ENCODE peak calls at places on chromosomes 13 and 19, in seven cellular contexts. One of them, this sample, is unnamed.

GRCh38 chr13:78657699-78658629 is 991 bp downstream of the OBI1 start:
- DNase-seq in cardiac muscle cell: peak; percentile 17
- DNase-seq in pancreas: no peak
- DNase-seq in psoas muscle: no peak
- DNase-seq in heart left ventricle: no peak
- DNase-seq in GM23248: peak; percentile 53
- DNase-seq in keratinocyte: no peak
- DNase-seq in this sample: no peak

GRCh38 chr13:113735750-113736149 is 23.3 kb upstream of the TMEM255B start:
- DNase-seq in cardiac muscle cell: no peak
- DNase-seq in pancreas: no peak
- DNase-seq in psoas muscle: no peak
- DNase-seq in heart left ventricle: no peak
- DNase-seq in GM23248: no peak
- DNase-seq in keratinocyte: no peak
- DNase-seq in this sample: no peak

GRCh38 chr19:11196406-11197287 is 698 bp downstream of the KANK2 start:
- DNase-seq in cardiac muscle cell: peak; percentile 50
- DNase-seq in pancreas: peak; percentile 42
- DNase-seq in psoas muscle: peak; percentile 55
- DNase-seq in heart left ventricle: peak; percentile 64
- DNase-seq in GM23248: peak; percentile 76
- DNase-seq in keratinocyte: no peak
- DNase-seq in this sample: no peak

GRCh38 chr13:67299072-67299635 is 69.0 kb upstream of the PCDH9 start:
- DNase-seq in cardiac muscle cell: peak; percentile 80
- DNase-seq in pancreas: no peak
- DNase-seq in psoas muscle: no peak
- DNase-seq in heart left ventricle: no peak
- DNase-seq in GM23248: peak; percentile 65
- DNase-seq in keratinocyte: no peak
- DNase-seq in this sample: no peak

GRCh38 chr13:46551410-46552301 is 1.3 kb upstream of the LRCH1 start:
- DNase-seq in cardiac muscle cell: peak; percentile 78
- DNase-seq in pancreas: peak; percentile 65
- DNase-seq in psoas muscle: peak; percentile 78
- DNase-seq in heart left ventricle: peak; percentile 85
- DNase-seq in GM23248: peak; percentile 88
- DNase-seq in keratinocyte: peak; percentile 45
- DNase-seq in this sample: peak; percentile 60

GRCh38 chr19:57008432-57008831 is 111.4 kb upstream of the USP29 start:
- DNase-seq in cardiac muscle cell: no peak
- DNase-seq in pancreas: no peak
- DNase-seq in psoas muscle: no peak
- DNase-seq in heart left ventricle: no peak
- DNase-seq in GM23248: no peak
- DNase-seq in keratinocyte: no peak
- DNase-seq in this sample: no peak

GRCh38 chr19:47601180-47601904 is 7.6 kb upstream of the BICRA start:
- DNase-seq in cardiac muscle cell: no peak
- DNase-seq in pancreas: peak; percentile 58
- DNase-seq in psoas muscle: no peak
- DNase-seq in heart left ventricle: no peak
- DNase-seq in GM23248: peak; percentile 5
- DNase-seq in keratinocyte: no peak
- DNase-seq in this sample: peak; percentile 41

GRCh38 chr19:49441210-49441959 is at the start of gene SLC17A7:
- DNase-seq in cardiac muscle cell: no peak
- DNase-seq in pancreas: no peak
- DNase-seq in psoas muscle: peak; percentile 69
- DNase-seq in heart left ventricle: peak; percentile 67
- DNase-seq in GM23248: peak; percentile 45
- DNase-seq in keratinocyte: no peak
- DNase-seq in this sample: peak; percentile 48

GRCh38 chr13:36362251-36362650 is 16.1 kb upstream of the SPART start:
- DNase-seq in cardiac muscle cell: peak; percentile 75
- DNase-seq in pancreas: no peak
- DNase-seq in psoas muscle: no peak
- DNase-seq in heart left ventricle: no peak
- DNase-seq in GM23248: peak; percentile 96
- DNase-seq in keratinocyte: no peak
- DNase-seq in this sample: no peak

GRCh38 chr13:64675256-64675892 is 2554.8 kb downstream of the PCDH9 start:
- DNase-seq in cardiac muscle cell: peak; percentile 9
- DNase-seq in pancreas: no peak
- DNase-seq in psoas muscle: no peak
- DNase-seq in heart left ventricle: no peak
- DNase-seq in GM23248: peak; percentile 66
- DNase-seq in keratinocyte: peak; percentile 15
- DNase-seq in this sample: no peak

GRCh38 chr13:26219726-26220125 is 2.4 kb downstream of the RNF6 start:
- DNase-seq in cardiac muscle cell: no peak
- DNase-seq in pancreas: no peak
- DNase-seq in psoas muscle: no peak
- DNase-seq in heart left ventricle: no peak
- DNase-seq in GM23248: peak; percentile 70
- DNase-seq in keratinocyte: no peak
- DNase-seq in this sample: no peak

GRCh38 chr13:94656766-94657165 is 55.1 kb downstream of the GPR180 start:
- DNase-seq in cardiac muscle cell: peak; percentile 75
- DNase-seq in pancreas: no peak
- DNase-seq in psoas muscle: no peak
- DNase-seq in heart left ventricle: no peak
- DNase-seq in GM23248: peak; percentile 93
- DNase-seq in keratinocyte: peak; percentile 84
- DNase-seq in this sample: no peak

GRCh38 chr19:4597975-4598671 is 38.6 kb upstream of the SEMA6B start:
- DNase-seq in cardiac muscle cell: peak; percentile 53
- DNase-seq in pancreas: no peak
- DNase-seq in psoas muscle: no peak
- DNase-seq in heart left ventricle: peak; percentile 28
- DNase-seq in GM23248: peak; percentile 46
- DNase-seq in keratinocyte: no peak
- DNase-seq in this sample: no peak

GRCh38 chr19:45507864-45508680 is 793 bp downstream of the VASP start:
- DNase-seq in cardiac muscle cell: no peak
- DNase-seq in pancreas: peak; percentile 63
- DNase-seq in psoas muscle: peak; percentile 50
- DNase-seq in heart left ventricle: peak; percentile 73
- DNase-seq in GM23248: peak; percentile 65
- DNase-seq in keratinocyte: no peak
- DNase-seq in this sample: no peak

GRCh38 chr19:425056-425455 is 16.1 kb upstream of the C2CD4C start:
- DNase-seq in cardiac muscle cell: no peak
- DNase-seq in pancreas: no peak
- DNase-seq in psoas muscle: no peak
- DNase-seq in heart left ventricle: no peak
- DNase-seq in GM23248: no peak
- DNase-seq in keratinocyte: no peak
- DNase-seq in this sample: no peak

DNA sequence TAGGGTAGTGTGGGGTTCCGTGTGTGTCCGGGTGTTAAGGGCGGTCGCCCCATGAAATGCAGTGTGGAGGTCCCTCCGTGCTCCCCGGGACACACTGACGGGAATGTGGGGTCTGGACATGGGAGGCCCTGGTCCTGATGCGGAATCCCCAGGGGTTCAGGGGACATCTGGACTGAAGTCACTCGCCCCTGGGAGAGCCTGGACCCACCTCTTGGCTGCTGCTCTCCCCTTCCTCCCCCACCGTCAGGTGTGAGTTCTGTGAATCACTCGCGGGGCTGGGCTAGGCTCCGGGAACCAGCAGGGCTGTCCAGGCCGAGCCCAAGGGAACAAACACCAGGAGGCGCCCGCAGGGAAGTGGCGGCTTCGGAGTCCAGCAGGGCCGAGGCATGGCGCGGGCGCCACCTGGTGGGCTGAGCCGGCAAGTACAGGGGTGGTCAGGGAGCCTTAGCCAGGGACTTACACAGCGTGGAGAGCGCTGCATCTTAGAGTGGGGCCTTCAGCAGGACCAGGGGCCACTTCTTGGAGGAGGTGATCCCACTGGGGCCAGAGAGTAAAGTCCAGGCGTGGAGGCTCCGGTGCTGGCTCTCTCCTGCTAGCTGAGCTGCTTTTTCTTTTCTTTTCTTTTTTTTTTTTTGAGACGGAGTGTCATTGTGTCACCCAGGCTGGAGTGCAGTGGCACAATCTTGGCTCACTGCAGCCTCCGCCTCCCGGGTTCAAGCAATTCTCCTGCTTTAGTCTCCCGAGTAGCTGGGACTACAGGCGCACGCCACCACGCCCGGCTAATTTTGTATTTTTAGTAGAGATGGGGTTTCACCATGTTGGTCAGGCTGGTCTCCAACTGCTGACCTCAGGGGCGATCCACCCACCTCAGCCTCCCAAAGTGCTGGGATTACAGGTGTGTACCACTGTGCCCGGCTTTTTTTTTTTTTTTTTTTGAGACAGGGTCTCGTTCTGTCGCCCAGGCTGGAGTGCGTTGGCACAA is 20.1 kb downstream of the WTIP start:
- DNase-seq in cardiac muscle cell: peak; percentile 94
- DNase-seq in pancreas: peak; percentile 87
- DNase-seq in psoas muscle: peak; percentile 95
- DNase-seq in heart left ventricle: peak; percentile 91
- DNase-seq in GM23248: peak; percentile 95
- DNase-seq in keratinocyte: peak; percentile 80
- DNase-seq in this sample: peak; percentile 79
- H3K4me3 ChIP-seq in cardiac muscle cell: no peak overlapping the region
- H3K4me3 ChIP-seq in pancreas: no peak overlapping the region
- H3K4me3 ChIP-seq in psoas muscle: no peak overlapping the region
- H3K4me3 ChIP-seq in heart left ventricle: no peak overlapping the region
- H3K4me3 ChIP-seq in GM23248: no peak overlapping the region
- H3K4me3 ChIP-seq in keratinocyte: no peak overlapping the region
- H3K4me3 ChIP-seq in this sample: no peak overlapping the region

DNA sequence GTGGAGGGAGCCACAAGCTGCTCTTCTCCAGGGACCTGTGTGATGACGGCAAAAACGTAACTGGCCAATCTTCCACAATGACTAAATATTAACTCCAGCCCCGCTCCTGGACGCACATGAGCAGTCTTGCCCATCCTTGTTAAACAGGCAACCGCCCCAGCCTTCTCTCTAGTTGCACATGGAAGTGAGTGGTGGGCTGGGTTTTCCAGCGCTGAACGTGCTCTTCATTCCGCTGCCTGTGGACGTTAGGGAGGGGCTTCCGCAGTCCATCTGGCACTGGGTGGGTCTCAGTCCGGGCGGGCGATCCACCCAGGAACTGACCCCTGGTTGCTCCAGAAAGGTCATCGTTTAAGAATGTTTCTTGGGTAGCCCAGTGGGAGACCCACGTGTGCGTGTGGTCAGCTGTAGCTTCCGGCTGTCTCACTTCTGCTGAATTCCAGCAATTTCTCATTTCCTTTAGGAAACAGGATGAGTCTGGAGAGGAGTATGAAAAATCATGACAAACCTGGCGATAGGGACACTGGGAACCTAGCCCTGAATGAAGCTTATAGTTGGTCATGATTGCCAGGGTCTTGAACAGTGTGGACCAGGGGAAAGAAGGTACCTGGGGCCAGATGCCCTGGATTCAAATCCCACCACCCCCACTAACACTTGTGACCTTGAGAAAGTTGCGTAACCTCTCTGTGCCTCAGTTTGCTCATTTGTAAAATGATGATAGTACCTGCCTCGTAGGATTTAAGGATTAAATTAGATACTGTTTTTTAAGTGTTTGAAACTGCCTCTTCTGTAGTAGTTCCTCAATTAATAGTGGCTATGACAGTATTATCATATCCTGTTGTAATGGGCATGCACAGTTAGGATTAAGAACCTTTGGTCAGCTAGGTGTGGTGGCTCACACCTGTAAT is 92.6 kb downstream of the SIPA1L3 start:
- DNase-seq in cardiac muscle cell: peak; percentile 97
- DNase-seq in pancreas: no peak
- DNase-seq in psoas muscle: peak; percentile 79
- DNase-seq in heart left ventricle: peak; percentile 70
- DNase-seq in GM23248: peak; percentile 97
- DNase-seq in keratinocyte: no peak
- DNase-seq in this sample: peak; percentile 22
- H3K4me1 ChIP-seq in cardiac muscle cell: peaks cover 5% of the 10 kb centered on the region
- H3K4me1 ChIP-seq in pancreas: no peaks in the 10 kb centered on the region
- H3K4me1 ChIP-seq in psoas muscle: peaks cover 16% of the 10 kb centered on the region
- H3K4me1 ChIP-seq in heart left ventricle: peaks cover 31% of the 10 kb centered on the region
- H3K4me1 ChIP-seq in GM23248: peaks cover 46% of the 10 kb centered on the region
- H3K4me1 ChIP-seq in keratinocyte: peaks cover 41% of the 10 kb centered on the region
- H3K4me1 ChIP-seq in this sample: peaks cover 15% of the 10 kb centered on the region

GRCh38 chr13:98097749-98098148 is 45.1 kb upstream of the FARP1 start:
- DNase-seq in cardiac muscle cell: no peak
- DNase-seq in pancreas: no peak
- DNase-seq in psoas muscle: no peak
- DNase-seq in heart left ventricle: no peak
- DNase-seq in GM23248: no peak
- DNase-seq in keratinocyte: no peak
- DNase-seq in this sample: no peak

GRCh38 chr13:98094678-98095266 is 48.1 kb upstream of the FARP1 start:
- DNase-seq in cardiac muscle cell: no peak
- DNase-seq in pancreas: no peak
- DNase-seq in psoas muscle: no peak
- DNase-seq in heart left ventricle: no peak
- DNase-seq in GM23248: peak; percentile 24
- DNase-seq in keratinocyte: no peak
- DNase-seq in this sample: no peak

GRCh38 chr13:98103531-98103930 is 39.4 kb upstream of the FARP1 start:
- DNase-seq in cardiac muscle cell: no peak
- DNase-seq in pancreas: no peak
- DNase-seq in psoas muscle: no peak
- DNase-seq in heart left ventricle: no peak
- DNase-seq in GM23248: peak; percentile 40
- DNase-seq in keratinocyte: no peak
- DNase-seq in this sample: no peak

GRCh38 chr13:98099627-98100026 is 43.3 kb upstream of the FARP1 start:
- DNase-seq in cardiac muscle cell: no peak
- DNase-seq in pancreas: no peak
- DNase-seq in psoas muscle: no peak
- DNase-seq in heart left ventricle: no peak
- DNase-seq in GM23248: no peak
- DNase-seq in keratinocyte: no peak
- DNase-seq in this sample: no peak

DNA sequence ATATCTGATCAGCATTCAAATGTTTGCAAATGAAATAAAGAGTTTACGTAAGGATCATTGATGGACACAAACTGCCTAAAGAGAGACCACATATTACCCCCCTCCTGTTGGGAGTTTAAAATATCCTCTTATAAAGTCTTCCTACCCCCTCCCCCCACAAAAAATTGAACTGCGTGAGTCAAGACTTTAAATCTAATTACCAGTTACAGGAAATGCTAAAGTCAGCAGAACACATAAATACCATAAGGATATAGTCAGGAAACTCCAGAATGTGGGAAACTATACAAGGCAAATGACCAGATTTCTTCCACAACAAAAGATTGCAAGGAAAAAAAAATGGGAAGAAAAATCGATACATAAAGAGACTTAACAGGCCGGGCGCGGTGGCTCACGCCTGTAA is 44.4 kb upstream of the FARP1 start:
- DNase-seq in cardiac muscle cell: peak; percentile 9
- DNase-seq in pancreas: no peak
- DNase-seq in psoas muscle: no peak
- DNase-seq in heart left ventricle: no peak
- DNase-seq in GM23248: peak; percentile 58
- DNase-seq in keratinocyte: no peak
- DNase-seq in this sample: no peak
- H3K27ac ChIP-seq in cardiac muscle cell: no peak overlapping the region
- H3K27ac ChIP-seq in pancreas: no peak overlapping the region
- H3K27ac ChIP-seq in psoas muscle: no peak overlapping the region
- H3K27ac ChIP-seq in heart left ventricle: no peak overlapping the region
- H3K27ac ChIP-seq in GM23248: no peak overlapping the region
- H3K27ac ChIP-seq in keratinocyte: no peak overlapping the region
- H3K27ac ChIP-seq in this sample: no peak overlapping the region

GRCh38 chr19:42091300-42092266 is 15.6 kb downstream of the ZNF574 start:
- DNase-seq in cardiac muscle cell: peak; percentile 59
- DNase-seq in pancreas: no peak
- DNase-seq in psoas muscle: no peak
- DNase-seq in heart left ventricle: no peak
- DNase-seq in GM23248: peak; percentile 79
- DNase-seq in keratinocyte: no peak
- DNase-seq in this sample: no peak
- H3K4me3 ChIP-seq in cardiac muscle cell: no peak overlapping the region
- H3K4me3 ChIP-seq in pancreas: no peak overlapping the region
- H3K4me3 ChIP-seq in psoas muscle: no peak overlapping the region
- H3K4me3 ChIP-seq in heart left ventricle: no peak overlapping the region
- H3K4me3 ChIP-seq in GM23248: no peak overlapping the region
- H3K4me3 ChIP-seq in keratinocyte: no peak overlapping the region
- H3K4me3 ChIP-seq in this sample: no peak overlapping the region